ENCODE peak calls at places on chromosomes 2 and 18, in ten cellular contexts. C is astrocyte, X is ovary, V is adrenal gland, A is lower lobe of right lung, G is K562, I is mammary epithelial cell, K is cardiac muscle cell, Y is right cardiac atrium, R is left ventricle myocardium inferior. B is an unnamed sample. For H3K27me3, the result is how much of the 10 kb centered on the place peaks cover.

GRCh38 chr18:52541056-52541455 is 201.1 kb downstream of the DCC start:
- DNase-seq in R (no peak), K (no peak), C (no peak), Y (no peak), X (no peak), G (no peak), V (no peak), I (no peak), A (no peak), B (no peak)

GRCh38 chr2:17960925-17961324 is 82.5 kb downstream of the KCNS3 start:
- DNase-seq in A (no peak), C (no peak), X (no peak), I (no peak), R (no peak), V (no peak), Y (no peak), G (no peak), K (no peak), B (no peak)

GRCh38 chr2:191539068-191539467 is 138.9 kb upstream of the NABP1 start:
- DNase-seq in G (peak), K (peak), X (no peak), R (no peak), I (no peak), Y (no peak), V (peak), C (peak), A (no peak), B (no peak)

GRCh38 chr2:172643142-172643541 is 87.3 kb downstream of the PDK1 start:
- DNase-seq in I (peak), R (no peak), A (no peak), Y (no peak), V (no peak), K (no peak), X (no peak), C (peak), G (peak), B (no peak)

GRCh38 chr2:74232426-74232825 is 34.0 kb downstream of the MTHFD2 start:
- DNase-seq in I (no peak), G (peak), K (no peak), X (no peak), V (no peak), C (no peak), R (no peak), Y (no peak), A (no peak), B (no peak)

GRCh38 chr2:169300617-169301530 is 61.5 kb downstream of the LRP2 start:
- DNase-seq in Y (no peak), I (no peak), G (no peak), C (no peak), R (no peak), V (no peak), K (no peak), A (no peak), X (no peak), B (no peak)

GRCh38 chr2:218501665-218502064 is 66.5 kb downstream of the USP37 start:
- DNase-seq in G (no peak), K (peak), A (no peak), V (no peak), I (no peak), R (no peak), C (peak), X (no peak), Y (no peak), B (no peak)

GRCh38 chr2:68917034-68917718 is 35.5 kb downstream of the GKN2 start:
- DNase-seq in G (no peak), I (no peak), V (no peak), C (no peak), A (no peak), X (no peak), R (no peak), K (peak), Y (no peak), B (no peak)

GRCh38 chr18:58205087-58205779 is 161.2 kb downstream of the NEDD4L start:
- DNase-seq in R (no peak), A (no peak), I (peak), K (peak), C (peak), X (peak), V (peak), Y (no peak), G (no peak), B (no peak)

GRCh38 chr2:85213404-85213803 is 80.2 kb downstream of the TCF7L1 start:
- DNase-seq in A (no peak), Y (no peak), I (no peak), X (no peak), G (no peak), R (no peak), C (no peak), V (no peak), K (no peak), B (no peak)

GRCh38 chr2:224027070-224027469 is 12.0 kb downstream of the SERPINE2 start:
- DNase-seq in I (no peak), C (no peak), G (no peak), Y (no peak), A (no peak), K (no peak), X (no peak), V (no peak), R (no peak), B (no peak)

GRCh38 chr2:239309398-239310245 is 91.2 kb downstream of the HDAC4 start:
- DNase-seq in K (no peak), Y (no peak), V (peak), R (no peak), X (peak), A (peak), G (no peak), C (no peak), I (no peak), B (peak)

GRCh38 chr2:135916232-135916631 is 40.0 kb upstream of the MCM6 start:
- DNase-seq in I (peak), K (peak), A (no peak), X (no peak), R (no peak), V (no peak), C (peak), Y (no peak), G (no peak), B (no peak)

DNA sequence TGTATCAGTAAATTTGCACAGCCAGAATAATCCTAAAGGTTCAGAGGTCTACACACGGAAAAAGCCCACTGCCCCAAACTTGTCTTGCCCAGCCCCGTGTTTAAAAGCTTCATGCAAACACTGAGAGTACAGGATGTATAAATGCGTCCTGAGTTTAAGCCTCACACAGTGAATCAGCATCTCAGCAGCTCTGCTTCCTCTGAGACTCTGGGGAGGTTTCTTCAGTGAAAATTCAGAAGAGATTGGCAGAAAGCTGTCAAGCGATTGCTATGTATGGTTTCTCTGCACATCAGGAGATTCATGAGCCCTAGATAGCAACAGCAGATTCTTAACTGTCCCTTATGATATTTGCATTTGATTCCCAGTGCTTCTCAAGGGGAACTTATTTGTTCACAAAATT is 27.1 kb downstream of the CRACDL start:
- DNase-seq in Y (no peak), X (no peak), R (no peak), C (peak), I (peak), K (peak), A (no peak), V (no peak), G (no peak), B (no peak)
- H3K4me3 ChIP-seq in Y (no peak), X (no peak), R (no peak), C (no peak), I (no peak), K (no peak), A (no peak), V (no peak), G (no peak), B (no peak)

GRCh38 chr2:70902579-70902978 is 33.1 kb upstream of the ATP6V1B1 start:
- DNase-seq in C (no peak), Y (no peak), A (no peak), X (no peak), G (no peak), K (no peak), I (no peak), R (no peak), V (no peak), B (no peak)

GRCh38 chr2:70903641-70904340 is 31.9 kb upstream of the ATP6V1B1 start:
- DNase-seq in I (no peak), K (no peak), X (no peak), A (no peak), Y (no peak), R (no peak), V (no peak), C (no peak), G (no peak), B (no peak)

GRCh38 chr2:70903171-70903570 is 32.5 kb upstream of the ATP6V1B1 start:
- DNase-seq in K (no peak), C (no peak), Y (no peak), G (no peak), A (no peak), V (no peak), R (no peak), X (no peak), I (no peak), B (no peak)

GRCh38 chr2:70902067-70902442 is 33.6 kb upstream of the ATP6V1B1 start:
- DNase-seq in A (no peak), R (no peak), I (no peak), V (no peak), C (peak), X (no peak), G (no peak), Y (no peak), K (no peak), B (no peak)

GRCh38 chr2:70901235-70902066 is 34.2 kb upstream of the ATP6V1B1 start:
- DNase-seq in K (peak), G (no peak), X (peak), V (no peak), I (no peak), Y (no peak), R (no peak), A (no peak), C (peak), B (no peak)
- H3K27me3 ChIP-seq in K (half or more), G (half or more), X (under half), V (half or more), I (under half), Y (under half), R (half or more), A (half or more), C (half or more), B (under half)

DNA sequence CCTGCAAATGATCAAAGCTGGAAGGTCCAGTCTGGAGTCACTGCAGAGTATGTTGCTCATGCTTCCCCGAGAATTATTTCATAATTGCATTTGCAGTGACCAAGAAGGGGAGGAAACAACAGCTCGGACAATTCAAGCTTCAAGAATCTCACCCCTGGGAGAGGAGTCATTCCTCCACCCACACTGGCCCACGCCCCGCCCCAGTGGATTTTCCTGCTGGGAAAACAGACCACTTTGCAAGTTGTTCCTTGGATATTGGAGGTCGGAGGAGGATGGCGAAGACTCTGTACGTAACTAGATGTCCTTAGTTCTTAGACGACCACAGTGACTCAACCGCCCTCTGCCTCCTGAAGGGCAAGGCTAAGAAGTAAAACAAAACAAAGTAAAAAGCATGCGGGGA is 159.4 kb downstream of the TPO start:
- DNase-seq in Y (peak), K (peak), C (peak), V (no peak), X (peak), R (peak), G (no peak), A (no peak), I (no peak), B (no peak)
- H3K4me3 ChIP-seq in Y (no peak), K (no peak), C (no peak), V (no peak), X (no peak), R (no peak), G (no peak), A (no peak), I (no peak), B (no peak)

GRCh38 chr18:12516049-12516677 is 108.4 kb downstream of the PRELID3A start:
- DNase-seq in A (no peak), K (peak), R (no peak), I (no peak), V (no peak), X (no peak), Y (no peak), G (peak), C (no peak), B (no peak)

GRCh38 chr18:12518832-12519534 is 111.3 kb downstream of the PRELID3A start:
- DNase-seq in C (no peak), I (no peak), V (no peak), X (no peak), Y (no peak), R (no peak), G (no peak), A (no peak), K (no peak), B (no peak)

GRCh38 chr18:12517142-12517541 is 109.4 kb downstream of the PRELID3A start:
- DNase-seq in C (no peak), K (no peak), I (no peak), X (no peak), Y (no peak), A (no peak), R (no peak), G (no peak), V (no peak), B (no peak)

GRCh38 chr18:12518326-12518725 is 110.6 kb downstream of the PRELID3A start:
- DNase-seq in X (no peak), G (no peak), V (no peak), I (no peak), A (no peak), C (no peak), R (no peak), Y (no peak), K (peak), B (no peak)

GRCh38 chr18:12520442-12520992 is 112.8 kb downstream of the PRELID3A start:
- DNase-seq in C (peak), I (no peak), R (no peak), K (peak), V (no peak), A (no peak), X (no peak), Y (no peak), G (no peak), B (peak)
- H3K27me3 ChIP-seq in C (under half), I (under half), R (under half), K (under half), V (under half), A (under half), X (under half), Y (under half), G (under half), B (under half)

DNA sequence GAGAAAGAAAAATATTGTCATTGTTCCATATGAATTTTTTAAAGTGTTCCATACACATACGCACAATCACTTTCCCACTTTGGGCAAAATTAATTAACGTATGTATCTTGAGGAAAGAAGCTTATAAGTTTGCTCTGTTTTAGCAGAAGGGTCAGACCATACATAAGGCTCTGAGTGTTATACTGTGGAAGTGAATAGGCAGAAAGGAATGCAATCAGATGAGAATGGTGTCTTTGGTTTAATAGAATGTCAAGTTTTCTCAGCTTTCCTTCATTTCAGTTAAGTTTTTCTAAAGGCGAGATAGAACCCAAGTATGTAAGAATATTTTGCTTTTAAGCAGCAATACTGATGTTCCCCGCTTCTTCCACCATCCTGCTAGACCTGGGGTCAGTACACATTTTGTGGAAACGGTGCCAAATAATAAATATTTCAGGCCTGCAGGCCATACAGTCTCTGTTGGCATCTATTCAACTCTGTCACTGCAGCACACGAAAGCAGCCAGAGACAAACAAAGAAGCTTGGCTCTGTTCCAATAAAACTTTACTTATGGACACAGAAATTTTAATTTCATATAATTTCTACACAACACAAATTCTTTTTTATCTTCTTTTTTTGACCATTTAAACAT is 100.6 kb downstream of the UPP2 start:
- DNase-seq in I (peak), G (no peak), R (no peak), X (no peak), C (peak), V (no peak), Y (no peak), K (peak), A (no peak), B (no peak)
- H3K4me3 ChIP-seq in I (no peak), G (no peak), R (no peak), X (no peak), C (no peak), V (no peak), Y (no peak), K (no peak), A (no peak), B (no peak)

GRCh38 chr2:222272446-222273035 is 26.3 kb downstream of the PAX3 start:
- DNase-seq in R (no peak), V (no peak), K (no peak), G (no peak), C (no peak), Y (no peak), X (no peak), I (no peak), A (no peak), B (no peak)

GRCh38 chr2:222269132-222269531 is 29.7 kb downstream of the PAX3 start:
- DNase-seq in K (no peak), C (no peak), I (no peak), A (no peak), X (no peak), G (no peak), R (no peak), V (no peak), Y (no peak), B (no peak)

GRCh38 chr2:222268311-222268980 is 30.4 kb downstream of the PAX3 start:
- DNase-seq in A (no peak), X (no peak), K (no peak), Y (no peak), C (no peak), V (no peak), I (no peak), G (no peak), R (no peak), B (no peak)

GRCh38 chr2:222270436-222270835 is 28.4 kb downstream of the PAX3 start:
- DNase-seq in Y (no peak), V (no peak), X (no peak), C (no peak), K (no peak), I (no peak), A (no peak), G (no peak), R (no peak), B (no peak)

DNA sequence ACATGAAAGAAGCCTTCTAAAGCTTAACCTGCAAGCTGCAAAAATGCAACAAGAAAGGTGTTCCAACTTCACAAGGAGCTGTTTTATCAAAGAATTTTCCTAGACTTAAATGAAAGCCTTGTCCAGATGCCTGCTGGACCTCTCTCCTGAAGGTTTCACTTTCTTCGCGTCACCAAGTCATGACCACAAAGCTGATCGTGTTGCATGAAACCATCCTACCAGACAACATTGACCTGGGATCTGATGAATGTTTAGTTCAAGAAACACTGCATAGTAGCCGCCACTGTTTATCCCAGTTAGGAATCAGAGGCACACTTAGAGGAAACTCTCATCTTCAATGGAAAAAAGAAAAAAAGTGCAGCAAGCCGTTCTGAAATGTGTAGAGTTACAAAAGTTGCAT is 26.9 kb downstream of the PAX3 start:
- DNase-seq in C (no peak), V (no peak), X (no peak), A (no peak), K (no peak), G (no peak), Y (no peak), I (no peak), R (no peak), B (no peak)
- H3K27me3 ChIP-seq in C (under half), V (under half), X (under half), A (under half), K (under half), G (under half), Y (under half), I (under half), R (half or more), B (under half)

GRCh38 chr2:56687169-56687568 is 503.4 kb downstream of the CCDC85A start:
- DNase-seq in G (no peak), Y (no peak), A (no peak), V (no peak), I (peak), R (no peak), X (no peak), C (peak), K (peak), B (no peak)

GRCh38 chr2:56684371-56684770 is 500.6 kb downstream of the CCDC85A start:
- DNase-seq in Y (no peak), R (no peak), X (no peak), V (no peak), A (no peak), I (no peak), K (no peak), G (no peak), C (no peak), B (no peak)

GRCh38 chr2:56681659-56682396 is 498.0 kb downstream of the CCDC85A start:
- DNase-seq in G (no peak), Y (no peak), K (peak), V (no peak), X (no peak), I (no peak), C (peak), R (no peak), A (no peak), B (no peak)

GRCh38 chr2:56682397-56682760 is 498.6 kb downstream of the CCDC85A start:
- DNase-seq in I (no peak), X (no peak), K (peak), R (no peak), G (no peak), Y (no peak), C (peak), V (no peak), A (no peak), B (no peak)

GRCh38 chr2:56685205-56685604 is 501.4 kb downstream of the CCDC85A start:
- DNase-seq in X (no peak), G (no peak), V (no peak), A (no peak), Y (no peak), K (no peak), C (no peak), R (no peak), I (no peak), B (no peak)
- H3K4me3 ChIP-seq in X (no peak), G (no peak), V (no peak), A (no peak), Y (no peak), K (no peak), C (no peak), R (no peak), I (no peak), B (no peak)

GRCh38 chr2:26850565-26850964 is 2.6 kb downstream of the DPYSL5 start:
- DNase-seq in X (no peak), C (no peak), R (no peak), Y (no peak), G (no peak), I (no peak), V (no peak), K (no peak), A (no peak), B (no peak)

GRCh38 chr2:26849056-26850001 is 1.4 kb downstream of the DPYSL5 start:
- DNase-seq in Y (no peak), A (no peak), C (no peak), G (no peak), R (no peak), I (no peak), K (no peak), X (peak), V (no peak), B (no peak)

GRCh38 chr2:26848336-26849055 is 564 bp downstream of the DPYSL5 start:
- DNase-seq in I (peak), X (peak), R (no peak), C (no peak), K (peak), Y (peak), G (no peak), A (no peak), V (no peak), B (no peak)

GRCh38 chr2:26847663-26848335 is at the start of gene DPYSL5:
- DNase-seq in Y (peak), R (no peak), C (no peak), I (no peak), V (no peak), A (no peak), G (peak), X (peak), K (no peak), B (no peak)

DNA sequence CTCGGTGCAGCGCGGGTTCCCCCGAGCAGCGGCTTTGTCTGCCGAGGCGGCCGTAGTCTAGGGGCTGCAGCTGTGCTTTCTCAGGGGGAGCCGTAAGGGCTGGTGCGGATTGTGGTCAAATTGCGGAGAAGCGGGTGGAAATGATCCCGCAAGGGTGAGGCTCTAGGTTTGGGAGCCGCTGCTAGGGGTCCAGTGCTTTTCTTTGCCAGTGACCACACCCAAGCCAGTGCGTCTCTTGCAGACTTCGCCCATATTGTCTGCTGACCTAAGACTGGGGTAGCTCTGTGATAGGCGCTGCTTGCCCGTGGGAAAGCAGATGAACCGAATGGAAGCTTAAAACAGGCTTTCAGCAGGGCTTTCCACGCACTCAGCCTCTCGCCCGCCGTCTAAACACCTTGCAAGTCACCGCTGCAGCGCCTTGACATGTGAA is 2.1 kb downstream of the DPYSL5 start:
- DNase-seq in V (no peak), X (no peak), C (no peak), K (no peak), A (no peak), Y (no peak), G (no peak), I (no peak), R (no peak), B (no peak)
- H3K27me3 ChIP-seq in V (half or more), X (under half), C (half or more), K (half or more), A (half or more), Y (under half), G (under half), I (under half), R (half or more), B (under half)

B was measured in uterus.